ENCODE peak calls at places on chromosome 18, in ten cellular contexts. G, L, C, B, H, Y, I, F, A and N are unnamed samples.

GRCh38 chr18:78935406-78935805 is 44.2 kb upstream of the SALL3 start:
- DNase-seq in G (no peak), L (no peak), C (no peak), B (no peak), H (no peak), Y (no peak), I (no peak), F (no peak), A (no peak), N (no peak)

GRCh38 chr18:51013259-51013658 is 16.8 kb upstream of the SMAD4 start:
- DNase-seq in G (no peak), L (no peak), C (no peak), B (no peak), H (no peak), Y (no peak), I (no peak), F (no peak), A (no peak), N (no peak)

GRCh38 chr18:69400976-69401474 is 337 bp downstream of the DOK6 start:
- DNase-seq in G (no peak), L (no peak), C (no peak), B (peak), H (no peak), Y (no peak), I (no peak), F (peak), A (no peak), N (peak)

GRCh38 chr18:60044290-60045006 is 144.7 kb downstream of the PMAIP1 start:
- DNase-seq in G (no peak), L (no peak), C (peak), B (no peak), H (no peak), Y (peak), I (no peak), F (peak), A (peak), N (no peak)

GRCh38 chr18:54390838-54391237 is 33.1 kb downstream of the C18orf54 start:
- DNase-seq in G (no peak), L (no peak), C (no peak), B (no peak), H (no peak), Y (no peak), I (no peak), F (no peak), A (no peak), N (no peak)

GRCh38 chr18:6575908-6576307 is 153.6 kb upstream of the ARHGAP28 start:
- DNase-seq in G (no peak), L (no peak), C (no peak), B (no peak), H (no peak), Y (no peak), I (no peak), F (no peak), A (no peak), N (no peak)

GRCh38 chr18:74310411-74310810 is 5.2 kb upstream of the C18orf63 start:
- DNase-seq in G (no peak), L (no peak), C (no peak), B (peak), H (no peak), Y (peak), I (no peak), F (peak), A (peak), N (no peak)

GRCh38 chr18:28766721-28767120 is 589.8 kb upstream of the CDH2 start:
- DNase-seq in G (no peak), L (no peak), C (no peak), B (peak), H (no peak), Y (no peak), I (no peak), F (peak), A (no peak), N (no peak)

GRCh38 chr18:26017929-26018328 is 72.5 kb downstream of the SS18 start:
- DNase-seq in G (no peak), L (no peak), C (no peak), B (no peak), H (no peak), Y (no peak), I (no peak), F (no peak), A (peak), N (no peak)